ENCODE peak calls at places on chromosomes 1 and 21, in ten cellular contexts. One of them, this sample, is unnamed.

GRCh38 chr1:235648954-235649721 is 446 bp downstream of the GNG4 start:
- DNase-seq in stimulated activated CD8-positive, alpha-beta memory T cell treated with anti-CD3 and anti-CD28 coated beads, Interleukin-4, amount 100 ng/mL, for 24 hours: peak; percentile 26
- DNase-seq in ovary: peak; percentile 67
- DNase-seq in pancreas: peak; percentile 36
- DNase-seq in stimulated activated CD4-positive, alpha-beta T cell treated with anti-CD3 and anti-CD28 coated beads, TNF-alpha, amount 100 ng/mL, for 4 hours: no peak
- DNase-seq in posterior cingulate gyrus: no peak
- DNase-seq in ELR: peak; percentile 65
- DNase-seq in cerebellar cortex: peak; percentile 50
- DNase-seq in activated effector memory CD4-positive, alpha-beta T cell treated with Interleukin-2 at 50 U/mL for 16 hours: peak; percentile 39
- DNase-seq in mesendoderm: peak; percentile 87
- DNase-seq in this sample: peak; percentile 37

GRCh38 chr21:44370027-44370735 is 16.8 kb downstream of the TRPM2 start:
- DNase-seq in posterior cingulate gyrus: no peak
- DNase-seq in pancreas: no peak
- DNase-seq in stimulated activated CD4-positive, alpha-beta T cell treated with anti-CD3 and anti-CD28 coated beads, TNF-alpha, amount 100 ng/mL, for 4 hours: no peak
- DNase-seq in mesendoderm: no peak
- DNase-seq in ELR: peak; percentile 63
- DNase-seq in stimulated activated CD8-positive, alpha-beta memory T cell treated with anti-CD3 and anti-CD28 coated beads, Interleukin-4, amount 100 ng/mL, for 24 hours: no peak
- DNase-seq in activated effector memory CD4-positive, alpha-beta T cell treated with Interleukin-2 at 50 U/mL for 16 hours: no peak
- DNase-seq in ovary: peak; percentile 71
- DNase-seq in cerebellar cortex: no peak
- DNase-seq in this sample: peak; percentile 54

GRCh38 chr1:181057079-181057478 is 23.3 kb downstream of the MR1 start:
- DNase-seq in stimulated activated CD8-positive, alpha-beta memory T cell treated with anti-CD3 and anti-CD28 coated beads, Interleukin-4, amount 100 ng/mL, for 24 hours: no peak
- DNase-seq in activated effector memory CD4-positive, alpha-beta T cell treated with Interleukin-2 at 50 U/mL for 16 hours: no peak
- DNase-seq in mesendoderm: no peak
- DNase-seq in pancreas: no peak
- DNase-seq in ELR: no peak
- DNase-seq in posterior cingulate gyrus: no peak
- DNase-seq in stimulated activated CD4-positive, alpha-beta T cell treated with anti-CD3 and anti-CD28 coated beads, TNF-alpha, amount 100 ng/mL, for 4 hours: no peak
- DNase-seq in cerebellar cortex: no peak
- DNase-seq in ovary: no peak
- DNase-seq in this sample: no peak

GRCh38 chr1:154745286-154745731 is 124.8 kb downstream of the KCNN3 start:
- DNase-seq in cerebellar cortex: no peak
- DNase-seq in pancreas: no peak
- DNase-seq in activated effector memory CD4-positive, alpha-beta T cell treated with Interleukin-2 at 50 U/mL for 16 hours: no peak
- DNase-seq in ELR: no peak
- DNase-seq in posterior cingulate gyrus: no peak
- DNase-seq in mesendoderm: no peak
- DNase-seq in ovary: no peak
- DNase-seq in stimulated activated CD4-positive, alpha-beta T cell treated with anti-CD3 and anti-CD28 coated beads, TNF-alpha, amount 100 ng/mL, for 4 hours: no peak
- DNase-seq in stimulated activated CD8-positive, alpha-beta memory T cell treated with anti-CD3 and anti-CD28 coated beads, Interleukin-4, amount 100 ng/mL, for 24 hours: no peak
- DNase-seq in this sample: no peak

GRCh38 chr1:23553896-23554480 is 5.3 kb downstream of the ID3 start:
- DNase-seq in ovary: peak; percentile 73
- DNase-seq in pancreas: peak; percentile 30
- DNase-seq in posterior cingulate gyrus: no peak
- DNase-seq in cerebellar cortex: peak; percentile 66
- DNase-seq in stimulated activated CD8-positive, alpha-beta memory T cell treated with anti-CD3 and anti-CD28 coated beads, Interleukin-4, amount 100 ng/mL, for 24 hours: no peak
- DNase-seq in activated effector memory CD4-positive, alpha-beta T cell treated with Interleukin-2 at 50 U/mL for 16 hours: no peak
- DNase-seq in mesendoderm: no peak
- DNase-seq in ELR: no peak
- DNase-seq in stimulated activated CD4-positive, alpha-beta T cell treated with anti-CD3 and anti-CD28 coated beads, TNF-alpha, amount 100 ng/mL, for 4 hours: no peak
- DNase-seq in this sample: no peak

GRCh38 chr1:79188371-79188770 is 181.8 kb upstream of the ADGRL4 start:
- DNase-seq in pancreas: no peak
- DNase-seq in mesendoderm: no peak
- DNase-seq in ovary: no peak
- DNase-seq in activated effector memory CD4-positive, alpha-beta T cell treated with Interleukin-2 at 50 U/mL for 16 hours: no peak
- DNase-seq in posterior cingulate gyrus: no peak
- DNase-seq in cerebellar cortex: no peak
- DNase-seq in stimulated activated CD4-positive, alpha-beta T cell treated with anti-CD3 and anti-CD28 coated beads, TNF-alpha, amount 100 ng/mL, for 4 hours: no peak
- DNase-seq in stimulated activated CD8-positive, alpha-beta memory T cell treated with anti-CD3 and anti-CD28 coated beads, Interleukin-4, amount 100 ng/mL, for 24 hours: no peak
- DNase-seq in ELR: peak; percentile 78
- DNase-seq in this sample: no peak

GRCh38 chr1:226980565-226981385 is 40.7 kb downstream of the COQ8A start:
- DNase-seq in stimulated activated CD4-positive, alpha-beta T cell treated with anti-CD3 and anti-CD28 coated beads, TNF-alpha, amount 100 ng/mL, for 4 hours: no peak
- DNase-seq in pancreas: peak; percentile 35
- DNase-seq in stimulated activated CD8-positive, alpha-beta memory T cell treated with anti-CD3 and anti-CD28 coated beads, Interleukin-4, amount 100 ng/mL, for 24 hours: no peak
- DNase-seq in ELR: no peak
- DNase-seq in ovary: peak; percentile 27
- DNase-seq in activated effector memory CD4-positive, alpha-beta T cell treated with Interleukin-2 at 50 U/mL for 16 hours: no peak
- DNase-seq in posterior cingulate gyrus: no peak
- DNase-seq in mesendoderm: no peak
- DNase-seq in cerebellar cortex: no peak
- DNase-seq in this sample: no peak

GRCh38 chr1:37439672-37439995 is 34.7 kb upstream of the ZC3H12A start:
- DNase-seq in stimulated activated CD4-positive, alpha-beta T cell treated with anti-CD3 and anti-CD28 coated beads, TNF-alpha, amount 100 ng/mL, for 4 hours: no peak
- DNase-seq in cerebellar cortex: no peak
- DNase-seq in activated effector memory CD4-positive, alpha-beta T cell treated with Interleukin-2 at 50 U/mL for 16 hours: no peak
- DNase-seq in ELR: no peak
- DNase-seq in stimulated activated CD8-positive, alpha-beta memory T cell treated with anti-CD3 and anti-CD28 coated beads, Interleukin-4, amount 100 ng/mL, for 24 hours: no peak
- DNase-seq in posterior cingulate gyrus: no peak
- DNase-seq in pancreas: no peak
- DNase-seq in mesendoderm: no peak
- DNase-seq in ovary: no peak
- DNase-seq in this sample: no peak

GRCh38 chr1:205440121-205440475 is 15.7 kb downstream of the BLACAT1 start:
- DNase-seq in ELR: no peak
- DNase-seq in mesendoderm: no peak
- DNase-seq in stimulated activated CD4-positive, alpha-beta T cell treated with anti-CD3 and anti-CD28 coated beads, TNF-alpha, amount 100 ng/mL, for 4 hours: no peak
- DNase-seq in ovary: no peak
- DNase-seq in activated effector memory CD4-positive, alpha-beta T cell treated with Interleukin-2 at 50 U/mL for 16 hours: no peak
- DNase-seq in stimulated activated CD8-positive, alpha-beta memory T cell treated with anti-CD3 and anti-CD28 coated beads, Interleukin-4, amount 100 ng/mL, for 24 hours: no peak
- DNase-seq in posterior cingulate gyrus: no peak
- DNase-seq in cerebellar cortex: no peak
- DNase-seq in pancreas: no peak
- DNase-seq in this sample: no peak

GRCh38 chr1:67958472-67958871 is 92.0 kb downstream of the DIRAS3 start:
- DNase-seq in posterior cingulate gyrus: no peak
- DNase-seq in ELR: no peak
- DNase-seq in stimulated activated CD4-positive, alpha-beta T cell treated with anti-CD3 and anti-CD28 coated beads, TNF-alpha, amount 100 ng/mL, for 4 hours: no peak
- DNase-seq in stimulated activated CD8-positive, alpha-beta memory T cell treated with anti-CD3 and anti-CD28 coated beads, Interleukin-4, amount 100 ng/mL, for 24 hours: no peak
- DNase-seq in cerebellar cortex: no peak
- DNase-seq in activated effector memory CD4-positive, alpha-beta T cell treated with Interleukin-2 at 50 U/mL for 16 hours: no peak
- DNase-seq in mesendoderm: no peak
- DNase-seq in pancreas: no peak
- DNase-seq in ovary: no peak
- DNase-seq in this sample: no peak

GRCh38 chr1:119660253-119661078 is 12.4 kb upstream of the ZNF697 start:
- DNase-seq in ELR: no peak
- DNase-seq in mesendoderm: no peak
- DNase-seq in pancreas: no peak
- DNase-seq in posterior cingulate gyrus: no peak
- DNase-seq in stimulated activated CD4-positive, alpha-beta T cell treated with anti-CD3 and anti-CD28 coated beads, TNF-alpha, amount 100 ng/mL, for 4 hours: no peak
- DNase-seq in ovary: no peak
- DNase-seq in cerebellar cortex: no peak
- DNase-seq in stimulated activated CD8-positive, alpha-beta memory T cell treated with anti-CD3 and anti-CD28 coated beads, Interleukin-4, amount 100 ng/mL, for 24 hours: no peak
- DNase-seq in activated effector memory CD4-positive, alpha-beta T cell treated with Interleukin-2 at 50 U/mL for 16 hours: no peak
- DNase-seq in this sample: no peak

GRCh38 chr1:30764396-30764795 is 6.8 kb upstream of the LAPTM5 start:
- DNase-seq in pancreas: no peak
- DNase-seq in stimulated activated CD4-positive, alpha-beta T cell treated with anti-CD3 and anti-CD28 coated beads, TNF-alpha, amount 100 ng/mL, for 4 hours: no peak
- DNase-seq in posterior cingulate gyrus: no peak
- DNase-seq in cerebellar cortex: no peak
- DNase-seq in activated effector memory CD4-positive, alpha-beta T cell treated with Interleukin-2 at 50 U/mL for 16 hours: no peak
- DNase-seq in ELR: peak; percentile 50
- DNase-seq in mesendoderm: no peak
- DNase-seq in stimulated activated CD8-positive, alpha-beta memory T cell treated with anti-CD3 and anti-CD28 coated beads, Interleukin-4, amount 100 ng/mL, for 24 hours: no peak
- DNase-seq in ovary: no peak
- DNase-seq in this sample: no peak

GRCh38 chr1:101227837-101228236 is 9.0 kb upstream of the S1PR1 start:
- DNase-seq in activated effector memory CD4-positive, alpha-beta T cell treated with Interleukin-2 at 50 U/mL for 16 hours: no peak
- DNase-seq in ELR: no peak
- DNase-seq in stimulated activated CD8-positive, alpha-beta memory T cell treated with anti-CD3 and anti-CD28 coated beads, Interleukin-4, amount 100 ng/mL, for 24 hours: no peak
- DNase-seq in cerebellar cortex: no peak
- DNase-seq in stimulated activated CD4-positive, alpha-beta T cell treated with anti-CD3 and anti-CD28 coated beads, TNF-alpha, amount 100 ng/mL, for 4 hours: no peak
- DNase-seq in mesendoderm: no peak
- DNase-seq in pancreas: no peak
- DNase-seq in posterior cingulate gyrus: no peak
- DNase-seq in ovary: no peak
- DNase-seq in this sample: no peak

GRCh38 chr1:67850611-67851075 is 17.4 kb upstream of the GNG12 start:
- DNase-seq in ELR: peak; percentile 97
- DNase-seq in stimulated activated CD8-positive, alpha-beta memory T cell treated with anti-CD3 and anti-CD28 coated beads, Interleukin-4, amount 100 ng/mL, for 24 hours: no peak
- DNase-seq in posterior cingulate gyrus: no peak
- DNase-seq in stimulated activated CD4-positive, alpha-beta T cell treated with anti-CD3 and anti-CD28 coated beads, TNF-alpha, amount 100 ng/mL, for 4 hours: no peak
- DNase-seq in cerebellar cortex: no peak
- DNase-seq in pancreas: peak; percentile 83
- DNase-seq in mesendoderm: no peak
- DNase-seq in ovary: peak; percentile 73
- DNase-seq in activated effector memory CD4-positive, alpha-beta T cell treated with Interleukin-2 at 50 U/mL for 16 hours: no peak
- DNase-seq in this sample: no peak

GRCh38 chr21:46151261-46151988 is 4.0 kb downstream of the FTCD start:
- DNase-seq in activated effector memory CD4-positive, alpha-beta T cell treated with Interleukin-2 at 50 U/mL for 16 hours: no peak
- DNase-seq in ELR: no peak
- DNase-seq in cerebellar cortex: no peak
- DNase-seq in pancreas: peak; percentile 2
- DNase-seq in ovary: peak; percentile 31
- DNase-seq in stimulated activated CD8-positive, alpha-beta memory T cell treated with anti-CD3 and anti-CD28 coated beads, Interleukin-4, amount 100 ng/mL, for 24 hours: no peak
- DNase-seq in mesendoderm: no peak
- DNase-seq in posterior cingulate gyrus: peak; percentile 7
- DNase-seq in stimulated activated CD4-positive, alpha-beta T cell treated with anti-CD3 and anti-CD28 coated beads, TNF-alpha, amount 100 ng/mL, for 4 hours: no peak
- DNase-seq in this sample: no peak

GRCh38 chr1:30036229-30036547 is 687.2 kb downstream of the MATN1 start:
- DNase-seq in activated effector memory CD4-positive, alpha-beta T cell treated with Interleukin-2 at 50 U/mL for 16 hours: no peak
- DNase-seq in cerebellar cortex: no peak
- DNase-seq in mesendoderm: no peak
- DNase-seq in pancreas: no peak
- DNase-seq in posterior cingulate gyrus: no peak
- DNase-seq in ovary: no peak
- DNase-seq in stimulated activated CD8-positive, alpha-beta memory T cell treated with anti-CD3 and anti-CD28 coated beads, Interleukin-4, amount 100 ng/mL, for 24 hours: no peak
- DNase-seq in ELR: no peak
- DNase-seq in stimulated activated CD4-positive, alpha-beta T cell treated with anti-CD3 and anti-CD28 coated beads, TNF-alpha, amount 100 ng/mL, for 4 hours: no peak
- DNase-seq in this sample: no peak

GRCh38 chr1:115797491-115797890 is 29.0 kb upstream of the CASQ2 start:
- DNase-seq in posterior cingulate gyrus: no peak
- DNase-seq in cerebellar cortex: no peak
- DNase-seq in mesendoderm: no peak
- DNase-seq in stimulated activated CD4-positive, alpha-beta T cell treated with anti-CD3 and anti-CD28 coated beads, TNF-alpha, amount 100 ng/mL, for 4 hours: no peak
- DNase-seq in activated effector memory CD4-positive, alpha-beta T cell treated with Interleukin-2 at 50 U/mL for 16 hours: no peak
- DNase-seq in ELR: no peak
- DNase-seq in ovary: no peak
- DNase-seq in stimulated activated CD8-positive, alpha-beta memory T cell treated with anti-CD3 and anti-CD28 coated beads, Interleukin-4, amount 100 ng/mL, for 24 hours: no peak
- DNase-seq in pancreas: no peak
- DNase-seq in this sample: no peak

GRCh38 chr21:44867999-44868700 is 5.3 kb downstream of the PTTG1IP start:
- DNase-seq in ovary: no peak
- DNase-seq in mesendoderm: no peak
- DNase-seq in activated effector memory CD4-positive, alpha-beta T cell treated with Interleukin-2 at 50 U/mL for 16 hours: peak; percentile 48
- DNase-seq in cerebellar cortex: no peak
- DNase-seq in ELR: no peak
- DNase-seq in posterior cingulate gyrus: no peak
- DNase-seq in pancreas: no peak
- DNase-seq in stimulated activated CD8-positive, alpha-beta memory T cell treated with anti-CD3 and anti-CD28 coated beads, Interleukin-4, amount 100 ng/mL, for 24 hours: no peak
- DNase-seq in stimulated activated CD4-positive, alpha-beta T cell treated with anti-CD3 and anti-CD28 coated beads, TNF-alpha, amount 100 ng/mL, for 4 hours: no peak
- DNase-seq in this sample: no peak

GRCh38 chr1:201739492-201740085 is 89.4 kb upstream of the IPO9 start:
- DNase-seq in ELR: no peak
- DNase-seq in activated effector memory CD4-positive, alpha-beta T cell treated with Interleukin-2 at 50 U/mL for 16 hours: peak; percentile 38
- DNase-seq in pancreas: peak; percentile 73
- DNase-seq in cerebellar cortex: peak; percentile 59
- DNase-seq in mesendoderm: peak; percentile 90
- DNase-seq in ovary: peak; percentile 54
- DNase-seq in stimulated activated CD4-positive, alpha-beta T cell treated with anti-CD3 and anti-CD28 coated beads, TNF-alpha, amount 100 ng/mL, for 4 hours: peak; percentile 21
- DNase-seq in stimulated activated CD8-positive, alpha-beta memory T cell treated with anti-CD3 and anti-CD28 coated beads, Interleukin-4, amount 100 ng/mL, for 24 hours: peak; percentile 42
- DNase-seq in posterior cingulate gyrus: peak; percentile 66
- DNase-seq in this sample: no peak

GRCh38 chr1:235939488-235939775 is 72.7 kb upstream of the LYST start:
- DNase-seq in stimulated activated CD8-positive, alpha-beta memory T cell treated with anti-CD3 and anti-CD28 coated beads, Interleukin-4, amount 100 ng/mL, for 24 hours: no peak
- DNase-seq in posterior cingulate gyrus: no peak
- DNase-seq in ELR: peak; percentile 66
- DNase-seq in ovary: no peak
- DNase-seq in mesendoderm: no peak
- DNase-seq in stimulated activated CD4-positive, alpha-beta T cell treated with anti-CD3 and anti-CD28 coated beads, TNF-alpha, amount 100 ng/mL, for 4 hours: no peak
- DNase-seq in pancreas: no peak
- DNase-seq in cerebellar cortex: no peak
- DNase-seq in activated effector memory CD4-positive, alpha-beta T cell treated with Interleukin-2 at 50 U/mL for 16 hours: no peak
- DNase-seq in this sample: no peak

GRCh38 chr1:198669023-198669698 is 30.3 kb downstream of the PTPRC start:
- DNase-seq in stimulated activated CD4-positive, alpha-beta T cell treated with anti-CD3 and anti-CD28 coated beads, TNF-alpha, amount 100 ng/mL, for 4 hours: no peak
- DNase-seq in activated effector memory CD4-positive, alpha-beta T cell treated with Interleukin-2 at 50 U/mL for 16 hours: no peak
- DNase-seq in stimulated activated CD8-positive, alpha-beta memory T cell treated with anti-CD3 and anti-CD28 coated beads, Interleukin-4, amount 100 ng/mL, for 24 hours: no peak
- DNase-seq in ELR: peak; percentile 96
- DNase-seq in ovary: no peak
- DNase-seq in posterior cingulate gyrus: no peak
- DNase-seq in mesendoderm: peak; percentile 31
- DNase-seq in cerebellar cortex: no peak
- DNase-seq in pancreas: no peak
- DNase-seq in this sample: peak; percentile 16

GRCh38 chr1:21251773-21252471 is 38.3 kb downstream of the ECE1 start:
- DNase-seq in ovary: no peak
- DNase-seq in ELR: peak; percentile 89
- DNase-seq in posterior cingulate gyrus: no peak
- DNase-seq in activated effector memory CD4-positive, alpha-beta T cell treated with Interleukin-2 at 50 U/mL for 16 hours: no peak
- DNase-seq in cerebellar cortex: no peak
- DNase-seq in mesendoderm: peak; percentile 67
- DNase-seq in stimulated activated CD4-positive, alpha-beta T cell treated with anti-CD3 and anti-CD28 coated beads, TNF-alpha, amount 100 ng/mL, for 4 hours: peak; percentile 15
- DNase-seq in stimulated activated CD8-positive, alpha-beta memory T cell treated with anti-CD3 and anti-CD28 coated beads, Interleukin-4, amount 100 ng/mL, for 24 hours: no peak
- DNase-seq in pancreas: peak; percentile 95
- DNase-seq in this sample: peak; percentile 91

GRCh38 chr1:234776256-234776874 is 166.4 kb upstream of the IRF2BP2 start:
- DNase-seq in activated effector memory CD4-positive, alpha-beta T cell treated with Interleukin-2 at 50 U/mL for 16 hours: no peak
- DNase-seq in posterior cingulate gyrus: no peak
- DNase-seq in stimulated activated CD4-positive, alpha-beta T cell treated with anti-CD3 and anti-CD28 coated beads, TNF-alpha, amount 100 ng/mL, for 4 hours: no peak
- DNase-seq in mesendoderm: no peak
- DNase-seq in ovary: no peak
- DNase-seq in pancreas: no peak
- DNase-seq in ELR: no peak
- DNase-seq in stimulated activated CD8-positive, alpha-beta memory T cell treated with anti-CD3 and anti-CD28 coated beads, Interleukin-4, amount 100 ng/mL, for 24 hours: no peak
- DNase-seq in cerebellar cortex: no peak
- DNase-seq in this sample: no peak

GRCh38 chr21:25421327-25422028 is 185.8 kb downstream of the MRPL39 start:
- DNase-seq in mesendoderm: peak; percentile 77
- DNase-seq in ovary: no peak
- DNase-seq in cerebellar cortex: no peak
- DNase-seq in posterior cingulate gyrus: no peak
- DNase-seq in ELR: peak; percentile 77
- DNase-seq in pancreas: no peak
- DNase-seq in stimulated activated CD8-positive, alpha-beta memory T cell treated with anti-CD3 and anti-CD28 coated beads, Interleukin-4, amount 100 ng/mL, for 24 hours: peak; percentile 34
- DNase-seq in stimulated activated CD4-positive, alpha-beta T cell treated with anti-CD3 and anti-CD28 coated beads, TNF-alpha, amount 100 ng/mL, for 4 hours: peak; percentile 46
- DNase-seq in activated effector memory CD4-positive, alpha-beta T cell treated with Interleukin-2 at 50 U/mL for 16 hours: peak; percentile 24
- DNase-seq in this sample: no peak

GRCh38 chr1:34682452-34683223 is 72.2 kb upstream of the GJB5 start:
- DNase-seq in stimulated activated CD8-positive, alpha-beta memory T cell treated with anti-CD3 and anti-CD28 coated beads, Interleukin-4, amount 100 ng/mL, for 24 hours: no peak
- DNase-seq in ELR: no peak
- DNase-seq in mesendoderm: no peak
- DNase-seq in posterior cingulate gyrus: no peak
- DNase-seq in stimulated activated CD4-positive, alpha-beta T cell treated with anti-CD3 and anti-CD28 coated beads, TNF-alpha, amount 100 ng/mL, for 4 hours: no peak
- DNase-seq in ovary: no peak
- DNase-seq in pancreas: no peak
- DNase-seq in activated effector memory CD4-positive, alpha-beta T cell treated with Interleukin-2 at 50 U/mL for 16 hours: no peak
- DNase-seq in cerebellar cortex: no peak
- DNase-seq in this sample: no peak

GRCh38 chr1:232579958-232580705 is 49.8 kb downstream of the SIPA1L2 start:
- DNase-seq in ELR: peak; percentile 27
- DNase-seq in pancreas: no peak
- DNase-seq in stimulated activated CD4-positive, alpha-beta T cell treated with anti-CD3 and anti-CD28 coated beads, TNF-alpha, amount 100 ng/mL, for 4 hours: no peak
- DNase-seq in ovary: no peak
- DNase-seq in cerebellar cortex: no peak
- DNase-seq in stimulated activated CD8-positive, alpha-beta memory T cell treated with anti-CD3 and anti-CD28 coated beads, Interleukin-4, amount 100 ng/mL, for 24 hours: no peak
- DNase-seq in activated effector memory CD4-positive, alpha-beta T cell treated with Interleukin-2 at 50 U/mL for 16 hours: no peak
- DNase-seq in mesendoderm: peak; percentile 65
- DNase-seq in posterior cingulate gyrus: no peak
- DNase-seq in this sample: no peak

GRCh38 chr1:36187800-36188593 is 32.0 kb downstream of the MAP7D1 start:
- DNase-seq in mesendoderm: peak; percentile 97
- DNase-seq in cerebellar cortex: peak; percentile 97
- DNase-seq in ovary: peak; percentile 78
- DNase-seq in stimulated activated CD4-positive, alpha-beta T cell treated with anti-CD3 and anti-CD28 coated beads, TNF-alpha, amount 100 ng/mL, for 4 hours: peak; percentile 66
- DNase-seq in ELR: peak; percentile 93
- DNase-seq in posterior cingulate gyrus: peak; percentile 88
- DNase-seq in stimulated activated CD8-positive, alpha-beta memory T cell treated with anti-CD3 and anti-CD28 coated beads, Interleukin-4, amount 100 ng/mL, for 24 hours: peak; percentile 56
- DNase-seq in pancreas: peak; percentile 77
- DNase-seq in activated effector memory CD4-positive, alpha-beta T cell treated with Interleukin-2 at 50 U/mL for 16 hours: peak; percentile 71
- DNase-seq in this sample: peak; percentile 87

GRCh38 chr1:110714419-110715107 is 39.8 kb upstream of the KCNA3 start:
- DNase-seq in activated effector memory CD4-positive, alpha-beta T cell treated with Interleukin-2 at 50 U/mL for 16 hours: no peak
- DNase-seq in cerebellar cortex: no peak
- DNase-seq in ovary: no peak
- DNase-seq in ELR: no peak
- DNase-seq in stimulated activated CD8-positive, alpha-beta memory T cell treated with anti-CD3 and anti-CD28 coated beads, Interleukin-4, amount 100 ng/mL, for 24 hours: no peak
- DNase-seq in pancreas: no peak
- DNase-seq in posterior cingulate gyrus: peak; percentile 27
- DNase-seq in stimulated activated CD4-positive, alpha-beta T cell treated with anti-CD3 and anti-CD28 coated beads, TNF-alpha, amount 100 ng/mL, for 4 hours: no peak
- DNase-seq in mesendoderm: no peak
- DNase-seq in this sample: no peak